ENCODE peak calls at places on chromosomes 12 and 14, in nine cellular contexts. G, I, N, R, Y, U, E, S and C are unnamed samples.

GRCh38 chr12:15563683-15564082 is 225.5 kb downstream of the EPS8 start:
- DNase-seq in G (no peak), I (peak; percentile 70), N (no peak), R (peak; percentile 25), Y (no peak), U (no peak), E (no peak), S (peak; percentile 37), C (peak; percentile 18)

GRCh38 chr14:79018846-79019245 is 848.7 kb downstream of the NRXN3 start:
- DNase-seq in G (no peak), I (no peak), N (no peak), R (no peak), Y (no peak), U (no peak), E (no peak), S (peak; percentile 17), C (no peak)

GRCh38 chr14:20652996-20653975 is 11.8 kb upstream of the OR6S1 start:
- DNase-seq in G (no peak), I (no peak), N (peak; percentile 84), R (peak; percentile 63), Y (no peak), U (no peak), E (peak; percentile 19), S (no peak), C (no peak)

GRCh38 chr14:67908061-67908767 is 88.6 kb downstream of the RAD51B start:
- DNase-seq in G (no peak), I (no peak), N (no peak), R (no peak), Y (no peak), U (no peak), E (no peak), S (no peak), C (no peak)

GRCh38 chr12:55068416-55069010 is 48.7 kb downstream of the NEUROD4 start:
- DNase-seq in G (no peak), I (peak; percentile 60), N (peak; percentile 55), R (no peak), Y (no peak), U (no peak), E (peak; percentile 68), S (peak; percentile 24), C (no peak)

GRCh38 chr12:45184145-45184958 is 31.5 kb upstream of the ANO6 start:
- DNase-seq in G (no peak), I (peak; percentile 84), N (no peak), R (no peak), Y (no peak), U (no peak), E (no peak), S (no peak), C (no peak)

GRCh38 chr12:50711018-50711527 is 52.8 kb upstream of the ATF1 start:
- DNase-seq in G (no peak), I (no peak), N (no peak), R (no peak), Y (no peak), U (no peak), E (no peak), S (no peak), C (no peak)

GRCh38 chr14:95818581-95818980 is 58.1 kb upstream of the TUNAR start:
- DNase-seq in G (no peak), I (no peak), N (no peak), R (no peak), Y (no peak), U (no peak), E (no peak), S (no peak), C (no peak)

GRCh38 chr12:81598205-81598604 is 160.9 kb downstream of the PPFIA2 start:
- DNase-seq in G (no peak), I (no peak), N (no peak), R (no peak), Y (no peak), U (no peak), E (no peak), S (no peak), C (no peak)

GRCh38 chr14:88729159-88729558 is 63.6 kb downstream of the EML5 start:
- DNase-seq in G (no peak), I (no peak), N (no peak), R (no peak), Y (no peak), U (no peak), E (no peak), S (no peak), C (no peak)

GRCh38 chr12:107356266-107356936 is 263.1 kb upstream of the CRY1 start:
- DNase-seq in G (no peak), I (no peak), N (no peak), R (no peak), Y (no peak), U (no peak), E (no peak), S (peak; percentile 47), C (no peak)

GRCh38 chr12:54230555-54230954 is 41.8 kb upstream of the SMUG1 start:
- DNase-seq in G (no peak), I (no peak), N (no peak), R (no peak), Y (no peak), U (no peak), E (no peak), S (no peak), C (no peak)

GRCh38 chr12:96068111-96068510 is 32.7 kb upstream of the LTA4H start:
- DNase-seq in G (no peak), I (no peak), N (no peak), R (no peak), Y (no peak), U (no peak), E (no peak), S (no peak), C (no peak)

GRCh38 chr12:46107591-46107990 is 117.2 kb upstream of the SCAF11 start:
- DNase-seq in G (no peak), I (no peak), N (no peak), R (no peak), Y (no peak), U (no peak), E (no peak), S (no peak), C (no peak)

GRCh38 chr14:66974397-66975025 is 214.7 kb upstream of the GARIN2 start:
- DNase-seq in G (no peak), I (no peak), N (peak; percentile 48), R (no peak), Y (no peak), U (no peak), E (no peak), S (no peak), C (peak; percentile 4)

GRCh38 chr14:61929651-61930050 is 167.4 kb downstream of the SNAPC1 start:
- DNase-seq in G (no peak), I (no peak), N (no peak), R (no peak), Y (no peak), U (no peak), E (no peak), S (no peak), C (no peak)

GRCh38 chr14:67373347-67373746 is 13.2 kb downstream of the EIF2S1 start:
- DNase-seq in G (no peak), I (no peak), N (no peak), R (no peak), Y (no peak), U (no peak), E (no peak), S (no peak), C (no peak)

GRCh38 chr14:77046706-77047105 is 18.2 kb upstream of the IRF2BPL start:
- DNase-seq in G (no peak), I (no peak), N (no peak), R (no peak), Y (no peak), U (no peak), E (no peak), S (no peak), C (no peak)

GRCh38 chr14:63174760-63175191 is 29.5 kb upstream of the RHOJ start:
- DNase-seq in G (no peak), I (peak; percentile 2), N (no peak), R (no peak), Y (no peak), U (no peak), E (peak; percentile 38), S (no peak), C (peak; percentile 77)

GRCh38 chr14:54627325-54627717 is 60.4 kb downstream of the SAMD4A start:
- DNase-seq in G (no peak), I (no peak), N (no peak), R (no peak), Y (no peak), U (no peak), E (no peak), S (no peak), C (no peak)

GRCh38 chr12:40033260-40033649 is 72.6 kb downstream of the SLC2A13 start:
- DNase-seq in G (no peak), I (no peak), N (no peak), R (no peak), Y (no peak), U (no peak), E (no peak), S (no peak), C (no peak)

GRCh38 chr12:2743478-2743877 is 51.3 kb upstream of the FKBP4 start:
- DNase-seq in G (no peak), I (no peak), N (no peak), R (no peak), Y (no peak), U (no peak), E (no peak), S (no peak), C (no peak)

GRCh38 chr12:71664411-71665108 is 459 bp downstream of the THAP2 start:
- DNase-seq in G (no peak), I (no peak), N (no peak), R (no peak), Y (no peak), U (no peak), E (no peak), S (no peak), C (no peak)

GRCh38 chr12:82461393-82461792 is 103.1 kb downstream of the METTL25 start:
- DNase-seq in G (no peak), I (no peak), N (no peak), R (no peak), Y (no peak), U (no peak), E (no peak), S (no peak), C (peak; percentile 25)

GRCh38 chr14:59215353-59215752 is 26.9 kb downstream of the DAAM1 start:
- DNase-seq in G (no peak), I (no peak), N (no peak), R (no peak), Y (no peak), U (no peak), E (no peak), S (peak; percentile 54), C (no peak)

GRCh38 chr14:104094709-104095425 is 9.4 kb downstream of the ASPG start:
- DNase-seq in G (peak; percentile 63), I (peak; percentile 11), N (no peak), R (peak; percentile 64), Y (peak; percentile 52), U (peak; percentile 42), E (peak; percentile 95), S (no peak), C (no peak)

GRCh38 chr14:100076133-100076532 is 10.9 kb downstream of the EVL start:
- DNase-seq in G (no peak), I (peak; percentile 96), N (no peak), R (no peak), Y (no peak), U (no peak), E (peak; percentile 17), S (no peak), C (no peak)

GRCh38 chr12:22042981-22043669 is 2.9 kb upstream of the CMAS start:
- DNase-seq in G (no peak), I (no peak), N (no peak), R (no peak), Y (no peak), U (no peak), E (no peak), S (peak; percentile 85), C (no peak)

GRCh38 chr12:53236443-53237111 is 4.6 kb upstream of the RARG start:
- DNase-seq in G (peak; percentile 68), I (no peak), N (no peak), R (no peak), Y (peak; percentile 56), U (peak; percentile 52), E (no peak), S (no peak), C (no peak)

GRCh38 chr14:92783813-92784431 is 10.2 kb upstream of the GOLGA5 start:
- DNase-seq in G (peak; percentile 26), I (peak; percentile 60), N (peak; percentile 55), R (no peak), Y (no peak), U (no peak), E (peak; percentile 17), S (peak; percentile 50), C (no peak)

GRCh38 chr12:10554228-10554970 is 48.7 kb downstream of the EIF2S3B start:
- DNase-seq in G (peak; percentile 67), I (no peak), N (no peak), R (no peak), Y (no peak), U (no peak), E (no peak), S (no peak), C (no peak)